ENCODE peak calls at places on chromosomes 11 and 22, in eight cellular contexts. F, V, D, Z, P, C, K and N are unnamed samples.

GRCh38 chr11:36399236-36399635 is 103.1 kb downstream of the PRR5L start:
- DNase-seq in F (no peak), P (no peak), Z (no peak), K (no peak), V (no peak), D (no peak), C (no peak), N (no peak)

GRCh38 chr11:75858613-75859012 is 43.6 kb downstream of the UVRAG start:
- DNase-seq in P (no peak), D (no peak), C (no peak), Z (no peak), F (no peak), V (no peak), K (no peak), N (peak)

GRCh38 chr11:41926339-41926738 is 466.9 kb upstream of the LRRC4C start:
- DNase-seq in K (no peak), P (no peak), F (no peak), C (no peak), D (no peak), Z (no peak), V (no peak), N (no peak)

GRCh38 chr11:83051760-83052671 is 19.7 kb downstream of the RAB30 start:
- DNase-seq in D (peak), C (no peak), V (no peak), Z (no peak), K (no peak), F (no peak), P (no peak), N (no peak)

GRCh38 chr11:1445741-1446445 is 40.7 kb downstream of the MOB2 start:
- DNase-seq in Z (no peak), P (no peak), K (no peak), D (no peak), C (no peak), F (no peak), V (no peak), N (no peak)

GRCh38 chr11:62546937-62547625 is 475 bp upstream of the AHNAK start:
- DNase-seq in V (peak), F (no peak), P (no peak), K (no peak), C (no peak), D (peak), Z (peak), N (no peak)

GRCh38 chr22:44811141-44811540 is 58.8 kb downstream of the ARHGAP8 start:
- DNase-seq in K (no peak), C (no peak), P (no peak), D (no peak), F (no peak), Z (no peak), V (no peak), N (no peak)

GRCh38 chr11:5618807-5619206 is 6.0 kb upstream of the TRIM34 start:
- DNase-seq in V (no peak), C (no peak), D (peak), Z (no peak), F (no peak), K (no peak), P (peak), N (no peak)

GRCh38 chr22:32469799-32470212 is 4.8 kb upstream of the FBXO7 start:
- DNase-seq in K (peak), D (no peak), Z (no peak), C (no peak), V (no peak), P (no peak), F (peak), N (no peak)

GRCh38 chr11:82831364-82831763 is 68.9 kb downstream of the PRCP start:
- DNase-seq in D (no peak), K (no peak), V (no peak), P (peak), Z (no peak), C (no peak), F (no peak), N (no peak)

GRCh38 chr22:43879901-43880742 is 11.7 kb downstream of the PNPLA5 start:
- DNase-seq in D (no peak), C (no peak), K (no peak), V (no peak), F (no peak), P (no peak), Z (no peak), N (no peak)

GRCh38 chr11:118735203-118735602 is 55.8 kb upstream of the TREH start:
- DNase-seq in K (no peak), Z (no peak), P (no peak), C (no peak), D (no peak), V (no peak), F (no peak), N (no peak)

GRCh38 chr11:6812391-6813005 is 13.0 kb upstream of the OR6A2 start:
- DNase-seq in F (peak), D (peak), V (no peak), P (peak), Z (peak), K (peak), C (peak), N (no peak)

GRCh38 chr11:8017071-8017470 is 29.9 kb downstream of the EIF3F start:
- DNase-seq in K (no peak), D (no peak), F (no peak), P (no peak), C (no peak), Z (no peak), V (peak), N (no peak)

GRCh38 chr11:8017894-8018741 is 31.0 kb downstream of the EIF3F start:
- DNase-seq in Z (peak), D (no peak), F (no peak), C (no peak), K (no peak), P (no peak), V (peak), N (no peak)

GRCh38 chr11:8021920-8022319 is 34.8 kb downstream of the EIF3F start:
- DNase-seq in F (no peak), P (no peak), D (no peak), V (no peak), Z (no peak), C (no peak), K (no peak), N (no peak)

GRCh38 chr11:8018742-8019631 is 31.9 kb downstream of the EIF3F start:
- DNase-seq in F (no peak), V (peak), Z (peak), D (peak), P (peak), K (no peak), C (no peak), N (no peak)

GRCh38 chr11:8019671-8020597 is 32.8 kb downstream of the EIF3F start:
- DNase-seq in F (no peak), Z (peak), K (no peak), C (no peak), P (no peak), D (peak), V (peak), N (no peak)
- TF ChIP-seq EZH2 in F (no peak), Z (peak), K (no peak), C (peak), P (peak), D (peak), V (peak), N (peak)

DNA sequence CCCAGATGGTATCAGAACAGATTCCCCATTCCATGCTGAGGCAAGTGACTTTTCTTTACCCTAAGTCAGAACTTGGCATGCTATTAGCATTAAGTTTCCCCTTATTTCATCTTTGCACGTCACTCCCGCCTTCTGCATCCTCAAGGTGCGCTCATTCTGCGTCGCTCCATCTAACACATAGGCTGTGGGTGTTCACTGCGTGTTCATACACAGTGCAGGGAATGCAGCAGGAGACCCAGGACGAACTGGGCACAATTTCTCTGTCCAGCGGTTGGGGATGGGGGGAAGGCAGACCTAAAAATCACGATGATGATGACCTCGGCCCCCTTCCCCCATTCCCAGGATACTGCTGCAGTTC is 19.7 kb upstream of the ACR start:
- DNase-seq in Z (no peak), F (no peak), K (no peak), D (no peak), V (no peak), C (no peak), P (no peak), N (no peak)
- TF ChIP-seq POLR2AphosphoS5 in Z (no peak), F (no peak), K (no peak), D (no peak), V (no peak), C (no peak), P (no peak), N (no peak)

DNA sequence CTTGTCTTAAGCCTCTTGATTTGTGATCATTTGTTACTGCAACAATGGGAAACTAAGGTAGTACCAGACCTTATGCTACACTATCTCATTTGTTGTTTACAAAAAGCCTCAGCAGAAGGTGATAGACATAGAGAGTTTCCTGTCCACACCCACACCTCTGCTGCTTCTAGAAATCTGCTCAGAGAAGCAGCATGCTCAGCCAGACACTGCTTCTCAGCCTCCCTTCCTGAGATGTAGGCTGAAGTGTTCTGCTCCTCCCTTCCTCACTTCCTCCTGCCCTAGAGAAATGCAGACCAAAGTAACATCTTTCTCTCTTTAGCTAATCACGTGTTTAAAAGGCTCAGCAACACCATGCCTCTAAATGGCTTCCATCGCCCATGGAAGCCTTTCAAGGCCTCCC is 88.4 kb downstream of the SLC1A2 start:
- DNase-seq in V (no peak), P (no peak), Z (no peak), F (no peak), D (no peak), K (no peak), C (no peak), N (no peak)
- H3K4me3 ChIP-seq in V (no peak), P (no peak), Z (no peak), F (no peak), D (no peak), K (no peak), C (no peak), N (no peak)

GRCh38 chr11:77475206-77475605 is 1.3 kb upstream of the PAK1 start:
- DNase-seq in D (no peak), C (no peak), V (no peak), K (no peak), P (no peak), Z (no peak), F (no peak), N (no peak)

GRCh38 chr11:77473001-77473800 is 693 bp downstream of the PAK1 start:
- DNase-seq in V (peak), K (peak), C (no peak), P (no peak), Z (peak), D (no peak), F (no peak), N (no peak)

GRCh38 chr11:77471520-77472234 is 2.2 kb downstream of the PAK1 start:
- DNase-seq in D (no peak), P (peak), Z (peak), K (peak), F (no peak), V (no peak), C (no peak), N (no peak)

GRCh38 chr11:77473801-77474508 is at the start of gene PAK1:
- DNase-seq in K (peak), P (peak), V (peak), F (peak), C (no peak), Z (peak), D (peak), N (no peak)

DNA sequence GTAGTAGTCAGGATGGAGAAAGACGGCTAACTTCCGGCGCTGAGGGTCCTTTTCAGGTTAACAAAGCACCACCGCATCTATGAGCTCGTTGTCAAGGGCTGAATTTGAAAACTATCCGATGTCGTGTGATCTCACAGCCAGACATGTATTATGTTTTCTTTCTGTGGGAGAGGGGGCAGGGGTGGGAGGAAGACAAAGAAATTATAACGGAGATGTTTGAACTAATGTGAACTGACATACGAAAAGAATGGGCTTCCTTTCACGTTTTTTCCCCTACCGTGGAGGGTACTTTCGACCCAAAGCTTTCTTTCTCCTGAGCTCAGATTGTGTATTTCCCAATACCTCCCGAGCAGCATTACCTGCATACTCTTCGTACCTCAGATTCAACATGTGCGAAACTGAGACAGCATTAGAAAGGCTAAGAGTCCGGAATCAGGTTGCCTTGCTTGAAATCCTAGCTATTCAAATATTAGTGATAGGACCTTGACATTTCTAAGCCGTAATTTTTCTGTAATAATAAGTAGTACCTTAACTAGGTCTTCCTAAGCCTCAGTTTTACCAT is 696 bp upstream of the PAK1 start:
- DNase-seq in D (no peak), V (no peak), C (no peak), K (no peak), Z (no peak), F (no peak), P (no peak), N (no peak)
- TF ChIP-seq EZH2 in D (peak), V (no peak), C (no peak), K (no peak), Z (no peak), F (no peak), P (no peak), N (no peak)

GRCh38 chr11:73969991-73970800 is 12.4 kb downstream of the UCP2 start:
- DNase-seq in P (no peak), K (peak), F (no peak), C (no peak), Z (no peak), D (no peak), V (no peak), N (no peak)
- TF ChIP-seq POLR2AphosphoS5 in P (no peak), K (no peak), F (no peak), C (no peak), Z (no peak), D (no peak), V (no peak), N (peak)

GRCh38 chr11:65578667-65579066 is 2.8 kb downstream of the EHBP1L1 start:
- DNase-seq in P (no peak), K (peak), F (no peak), Z (no peak), V (no peak), C (no peak), D (no peak), N (no peak)
- H3K4me3 ChIP-seq in P (no peak), K (no peak), F (no peak), Z (no peak), V (no peak), C (peak), D (no peak), N (no peak)